ENCODE peak calls at places on chromosomes 11 and 22, in five cellular contexts. M, C, E, N and H are unnamed samples.

GRCh38 chr11:109086931-109087330 is 335.1 kb upstream of the C11orf87 start:
- DNase-seq in M (no peak), C (no peak), E (no peak), N (no peak), H (no peak)

GRCh38 chr11:86931965-86932332 is 23.2 kb downstream of the FZD4 start:
- DNase-seq in M (no peak), C (no peak), E (no peak), N (no peak), H (no peak)

GRCh38 chr11:120088056-120088455 is 49.9 kb downstream of the TRIM29 start:
- DNase-seq in M (no peak), C (no peak), E (no peak), N (no peak), H (no peak)

GRCh38 chr11:95567685-95568084 is 221.9 kb downstream of the FAM76B start:
- DNase-seq in M (no peak), C (no peak), E (no peak), N (no peak), H (no peak)

GRCh38 chr11:20640401-20640800 is 29.0 kb upstream of the NELL1 start:
- DNase-seq in M (no peak), C (no peak), E (no peak), N (no peak), H (no peak)

GRCh38 chr22:27019827-27020226 is 362.4 kb downstream of the MIAT start:
- DNase-seq in M (no peak), C (no peak), E (no peak), N (no peak), H (no peak)

GRCh38 chr11:66467034-66467659 is 442 bp downstream of the PELI3 start:
- DNase-seq in M (peak), C (no peak), E (no peak), N (peak), H (peak)

GRCh38 chr22:37904572-37905533 is 1.2 kb upstream of the MICALL1 start:
- DNase-seq in M (peak), C (peak), E (peak), N (peak), H (no peak)

GRCh38 chr22:43304831-43305230 is 38.3 kb downstream of the SCUBE1 start:
- DNase-seq in M (no peak), C (no peak), E (no peak), N (no peak), H (no peak)